ENCODE peak calls at places on chromosomes 7 and 10, in nine cellular contexts. I is GDM1; B is progenitor cell of endocrine pancreas; A is activated naive CD4-positive, alpha-beta T cell treated with Interleukin-2 at 50 U/mL for 16 hours; W is activated B cell treated with CpG ODN at 0.5 μM for 24 hours; M is stimulated activated effector memory CD8-positive, alpha-beta T cell treated with anti-CD3 and anti-CD28 coated beads, Interleukin-12 subunit alpha, Interleukin-12 subunit beta, amount 100 ng/mL, for 72 hours; K is activated CD4-positive, alpha-beta T cell treated with anti-CD3 and anti-CD28 coated beads, Interleukin-2, amount 10 ng/mL, durations not matched to agents 7 days and 5 days; C is NB4; H is RWPE1. E is an unnamed sample.

GRCh38 chr7:154684651-154685563 is 318.0 kb downstream of the PAXIP1 start:
- DNase-seq in M (no peak), C (no peak), K (no peak), W (no peak), I (no peak), A (no peak), H (no peak), B (no peak), E (no peak)

GRCh38 chr7:87075671-87076404 is 16.4 kb upstream of the ELAPOR2 start:
- DNase-seq in C (no peak), W (no peak), A (no peak), K (no peak), H (no peak), B (no peak), M (no peak), I (no peak), E (no peak)

GRCh38 chr10:96683065-96683464 is 37.2 kb downstream of the PIK3AP1 start:
- DNase-seq in C (no peak), A (no peak), I (no peak), B (no peak), W (no peak), M (no peak), K (no peak), H (no peak), E (no peak)

GRCh38 chr10:72764151-72764550 is 72.2 kb downstream of the MCU start:
- DNase-seq in I (no peak), M (no peak), H (peak; percentile 54), A (no peak), K (no peak), C (no peak), B (no peak), W (no peak), E (no peak)

GRCh38 chr10:12455318-12455717 is 106.0 kb downstream of the CAMK1D start:
- DNase-seq in K (no peak), W (no peak), H (no peak), I (no peak), C (no peak), M (no peak), B (no peak), A (no peak), E (no peak)

GRCh38 chr7:79564123-79564522 is 110.7 kb upstream of the MAGI2 start:
- DNase-seq in K (no peak), B (no peak), C (no peak), H (no peak), A (no peak), M (no peak), W (no peak), I (no peak), E (no peak)

GRCh38 chr10:3886666-3887251 is 101.8 kb upstream of the KLF6 start:
- DNase-seq in I (no peak), W (no peak), H (peak; percentile 48), A (no peak), B (no peak), M (no peak), K (no peak), C (no peak), E (no peak)

GRCh38 chr10:49106451-49106850 is 8.9 kb downstream of the VSTM4 start:
- DNase-seq in I (no peak), W (no peak), B (no peak), K (no peak), C (no peak), M (no peak), A (no peak), H (no peak), E (no peak)

GRCh38 chr7:55206235-55207029 is 158.7 kb upstream of the LANCL2 start:
- DNase-seq in M (peak; percentile 37), H (no peak), I (no peak), A (no peak), K (no peak), W (no peak), C (no peak), B (no peak), E (no peak)

GRCh38 chr10:86155034-86155656 is 211.4 kb downstream of the GRID1 start:
- DNase-seq in K (no peak), I (no peak), A (no peak), B (no peak), W (no peak), M (no peak), C (peak; percentile 16), H (no peak), E (no peak)

GRCh38 chr7:112708236-112708635 is 82.0 kb downstream of the TMEM168 start:
- DNase-seq in W (no peak), C (no peak), I (no peak), H (no peak), M (no peak), K (no peak), A (no peak), B (no peak), E (no peak)

GRCh38 chr10:55400075-55400474 is 599.0 kb upstream of the PCDH15 start:
- DNase-seq in B (no peak), K (no peak), W (no peak), M (no peak), H (no peak), C (no peak), I (no peak), A (no peak), E (no peak)

GRCh38 chr10:15106352-15107013 is 9.3 kb downstream of the RPP38 start:
- DNase-seq in K (peak; percentile 72), I (peak; percentile 47), W (peak; percentile 32), B (peak; percentile 54), H (peak; percentile 64), M (peak; percentile 84), A (peak; percentile 70), C (peak; percentile 58), E (peak; percentile 68)

GRCh38 chr10:24206926-24207701 is 1.8 kb upstream of the KIAA1217 start:
- DNase-seq in H (no peak), I (no peak), K (no peak), W (no peak), A (no peak), C (no peak), B (no peak), M (no peak), E (no peak)

GRCh38 chr7:91263359-91264082 is 712 bp upstream of the FZD1 start:
- DNase-seq in A (no peak), I (no peak), B (peak; percentile 21), K (no peak), C (peak; percentile 60), W (no peak), H (no peak), M (no peak), E (peak; percentile 50)

GRCh38 chr7:105389090-105389650 is 449 bp upstream of the SRPK2 start:
- DNase-seq in K (peak; percentile 18), C (peak; percentile 72), B (no peak), H (peak; percentile 70), M (peak; percentile 73), A (peak; percentile 26), I (no peak), W (peak; percentile 48), E (peak; percentile 68)

GRCh38 chr10:1119501-1119900 is 63.3 kb downstream of the WDR37 start:
- DNase-seq in A (no peak), I (no peak), W (no peak), M (no peak), C (no peak), B (no peak), K (no peak), H (no peak), E (no peak)

GRCh38 chr10:29961351-29961750 is 98.0 kb downstream of the JCAD start:
- DNase-seq in B (no peak), H (no peak), K (no peak), M (no peak), I (no peak), A (no peak), W (no peak), C (no peak), E (no peak)

GRCh38 chr7:93036807-93037206 is 81.0 kb downstream of the SAMD9 start:
- DNase-seq in W (no peak), K (peak; percentile 39), A (peak; percentile 24), M (peak; percentile 74), I (no peak), B (no peak), C (no peak), H (peak; percentile 8), E (no peak)

GRCh38 chr7:45977256-45977655 is 56.2 kb upstream of the IGFBP3 start:
- DNase-seq in A (no peak), H (no peak), I (no peak), C (no peak), W (no peak), K (no peak), B (no peak), M (no peak), E (no peak)

E was measured in WERI-Rb-1.